ENCODE peak calls at places on chromosomes 5 and 9, in eight cellular contexts. One of them, this sample, is unnamed.

GRCh38 chr5:7324919-7325318 is 71.0 kb upstream of the ADCY2 start:
- DNase-seq in activated CD8-positive, alpha-beta memory T cell treated with anti-CD3 and anti-CD28 coated beads for 1 hour: no peak
- DNase-seq in T1000: no peak
- DNase-seq in A549: no peak
- DNase-seq in H7: no peak
- DNase-seq in activated T-cell treated with anti-CD3 and anti-CD28 coated beads for 48 hours: no peak
- DNase-seq in OCI-M1: no peak
- DNase-seq in NCI-H1417: no peak
- DNase-seq in this sample: no peak

GRCh38 chr9:136345281-136346156 is 18.0 kb downstream of the DNLZ start:
- DNase-seq in activated CD8-positive, alpha-beta memory T cell treated with anti-CD3 and anti-CD28 coated beads for 1 hour: no peak
- DNase-seq in T1000: no peak
- DNase-seq in A549: peak
- DNase-seq in H7: peak
- DNase-seq in activated T-cell treated with anti-CD3 and anti-CD28 coated beads for 48 hours: no peak
- DNase-seq in OCI-M1: peak
- DNase-seq in NCI-H1417: no peak
- DNase-seq in this sample: no peak

GRCh38 chr5:62575066-62575465 is 3.6 kb upstream of the LRRC70 start:
- DNase-seq in activated CD8-positive, alpha-beta memory T cell treated with anti-CD3 and anti-CD28 coated beads for 1 hour: no peak
- DNase-seq in T1000: no peak
- DNase-seq in A549: no peak
- DNase-seq in H7: no peak
- DNase-seq in activated T-cell treated with anti-CD3 and anti-CD28 coated beads for 48 hours: no peak
- DNase-seq in OCI-M1: no peak
- DNase-seq in NCI-H1417: no peak
- DNase-seq in this sample: no peak

GRCh38 chr9:123893831-123894460 is 36.0 kb downstream of the DENND1A start:
- DNase-seq in activated CD8-positive, alpha-beta memory T cell treated with anti-CD3 and anti-CD28 coated beads for 1 hour: no peak
- DNase-seq in T1000: no peak
- DNase-seq in A549: no peak
- DNase-seq in H7: no peak
- DNase-seq in activated T-cell treated with anti-CD3 and anti-CD28 coated beads for 48 hours: no peak
- DNase-seq in OCI-M1: no peak
- DNase-seq in NCI-H1417: peak
- DNase-seq in this sample: no peak

GRCh38 chr9:136725612-136726011 is 13.2 kb downstream of the DIPK1B start:
- DNase-seq in activated CD8-positive, alpha-beta memory T cell treated with anti-CD3 and anti-CD28 coated beads for 1 hour: no peak
- DNase-seq in T1000: no peak
- DNase-seq in A549: no peak
- DNase-seq in H7: no peak
- DNase-seq in activated T-cell treated with anti-CD3 and anti-CD28 coated beads for 48 hours: no peak
- DNase-seq in OCI-M1: no peak
- DNase-seq in NCI-H1417: no peak
- DNase-seq in this sample: no peak

GRCh38 chr9:127809002-127809561 is 6.4 kb downstream of the FPGS start:
- DNase-seq in activated CD8-positive, alpha-beta memory T cell treated with anti-CD3 and anti-CD28 coated beads for 1 hour: no peak
- DNase-seq in T1000: no peak
- DNase-seq in A549: no peak
- DNase-seq in H7: no peak
- DNase-seq in activated T-cell treated with anti-CD3 and anti-CD28 coated beads for 48 hours: no peak
- DNase-seq in OCI-M1: no peak
- DNase-seq in NCI-H1417: no peak
- DNase-seq in this sample: no peak

GRCh38 chr5:170434953-170435605 is 45.9 kb upstream of the KCNMB1 start:
- DNase-seq in activated CD8-positive, alpha-beta memory T cell treated with anti-CD3 and anti-CD28 coated beads for 1 hour: peak
- DNase-seq in T1000: peak
- DNase-seq in A549: peak
- DNase-seq in H7: peak
- DNase-seq in activated T-cell treated with anti-CD3 and anti-CD28 coated beads for 48 hours: peak
- DNase-seq in OCI-M1: peak
- DNase-seq in NCI-H1417: peak
- DNase-seq in this sample: peak

GRCh38 chr9:37054513-37054776 is 20.4 kb upstream of the PAX5 start:
- DNase-seq in activated CD8-positive, alpha-beta memory T cell treated with anti-CD3 and anti-CD28 coated beads for 1 hour: no peak
- DNase-seq in T1000: no peak
- DNase-seq in A549: no peak
- DNase-seq in H7: no peak
- DNase-seq in activated T-cell treated with anti-CD3 and anti-CD28 coated beads for 48 hours: no peak
- DNase-seq in OCI-M1: no peak
- DNase-seq in NCI-H1417: no peak
- DNase-seq in this sample: no peak

GRCh38 chr9:85741875-85742629 is at the start of gene AGTPBP1:
- DNase-seq in activated CD8-positive, alpha-beta memory T cell treated with anti-CD3 and anti-CD28 coated beads for 1 hour: peak
- DNase-seq in T1000: peak
- DNase-seq in A549: peak
- DNase-seq in H7: peak
- DNase-seq in activated T-cell treated with anti-CD3 and anti-CD28 coated beads for 48 hours: peak
- DNase-seq in OCI-M1: peak
- DNase-seq in NCI-H1417: peak
- DNase-seq in this sample: peak

GRCh38 chr9:96302021-96302420 is at the start of gene HSD17B3:
- DNase-seq in activated CD8-positive, alpha-beta memory T cell treated with anti-CD3 and anti-CD28 coated beads for 1 hour: no peak
- DNase-seq in T1000: no peak
- DNase-seq in A549: no peak
- DNase-seq in H7: no peak
- DNase-seq in activated T-cell treated with anti-CD3 and anti-CD28 coated beads for 48 hours: no peak
- DNase-seq in OCI-M1: no peak
- DNase-seq in NCI-H1417: no peak
- DNase-seq in this sample: no peak

GRCh38 chr5:2011481-2012411 is 129.0 kb upstream of the IRX4 start:
- DNase-seq in activated CD8-positive, alpha-beta memory T cell treated with anti-CD3 and anti-CD28 coated beads for 1 hour: no peak
- DNase-seq in T1000: no peak
- DNase-seq in A549: no peak
- DNase-seq in H7: no peak
- DNase-seq in activated T-cell treated with anti-CD3 and anti-CD28 coated beads for 48 hours: no peak
- DNase-seq in OCI-M1: no peak
- DNase-seq in NCI-H1417: no peak
- DNase-seq in this sample: no peak

GRCh38 chr9:38205279-38205678 is 136.3 kb upstream of the SHB start:
- DNase-seq in activated CD8-positive, alpha-beta memory T cell treated with anti-CD3 and anti-CD28 coated beads for 1 hour: no peak
- DNase-seq in T1000: no peak
- DNase-seq in A549: no peak
- DNase-seq in H7: no peak
- DNase-seq in activated T-cell treated with anti-CD3 and anti-CD28 coated beads for 48 hours: no peak
- DNase-seq in OCI-M1: no peak
- DNase-seq in NCI-H1417: no peak
- DNase-seq in this sample: no peak

GRCh38 chr5:105150324-105150723 is 1587.7 kb upstream of the NUDT12 start:
- DNase-seq in activated CD8-positive, alpha-beta memory T cell treated with anti-CD3 and anti-CD28 coated beads for 1 hour: no peak
- DNase-seq in T1000: no peak
- DNase-seq in A549: no peak
- DNase-seq in H7: no peak
- DNase-seq in activated T-cell treated with anti-CD3 and anti-CD28 coated beads for 48 hours: no peak
- DNase-seq in OCI-M1: no peak
- DNase-seq in NCI-H1417: peak
- DNase-seq in this sample: no peak

GRCh38 chr9:129328357-129329103 is 150.5 kb upstream of the IER5L start:
- DNase-seq in activated CD8-positive, alpha-beta memory T cell treated with anti-CD3 and anti-CD28 coated beads for 1 hour: no peak
- DNase-seq in T1000: no peak
- DNase-seq in A549: no peak
- DNase-seq in H7: no peak
- DNase-seq in activated T-cell treated with anti-CD3 and anti-CD28 coated beads for 48 hours: peak
- DNase-seq in OCI-M1: no peak
- DNase-seq in NCI-H1417: no peak
- DNase-seq in this sample: no peak

GRCh38 chr5:137086289-137086838 is 412.8 kb downstream of the SPOCK1 start:
- DNase-seq in activated CD8-positive, alpha-beta memory T cell treated with anti-CD3 and anti-CD28 coated beads for 1 hour: no peak
- DNase-seq in T1000: no peak
- DNase-seq in A549: no peak
- DNase-seq in H7: no peak
- DNase-seq in activated T-cell treated with anti-CD3 and anti-CD28 coated beads for 48 hours: no peak
- DNase-seq in OCI-M1: no peak
- DNase-seq in NCI-H1417: no peak
- DNase-seq in this sample: no peak

GRCh38 chr5:10761842-10762165 is 770 bp upstream of the DAP start:
- DNase-seq in activated CD8-positive, alpha-beta memory T cell treated with anti-CD3 and anti-CD28 coated beads for 1 hour: no peak
- DNase-seq in T1000: no peak
- DNase-seq in A549: no peak
- DNase-seq in H7: no peak
- DNase-seq in activated T-cell treated with anti-CD3 and anti-CD28 coated beads for 48 hours: no peak
- DNase-seq in OCI-M1: peak
- DNase-seq in NCI-H1417: no peak
- DNase-seq in this sample: no peak

GRCh38 chr5:27267209-27267824 is 228.9 kb upstream of the CDH9 start:
- DNase-seq in activated CD8-positive, alpha-beta memory T cell treated with anti-CD3 and anti-CD28 coated beads for 1 hour: no peak
- DNase-seq in T1000: no peak
- DNase-seq in A549: no peak
- DNase-seq in H7: no peak
- DNase-seq in activated T-cell treated with anti-CD3 and anti-CD28 coated beads for 48 hours: no peak
- DNase-seq in OCI-M1: no peak
- DNase-seq in NCI-H1417: no peak
- DNase-seq in this sample: no peak

GRCh38 chr5:145056805-145057204 is 778.3 kb downstream of the PRELID2 start:
- DNase-seq in activated CD8-positive, alpha-beta memory T cell treated with anti-CD3 and anti-CD28 coated beads for 1 hour: no peak
- DNase-seq in T1000: no peak
- DNase-seq in A549: no peak
- DNase-seq in H7: no peak
- DNase-seq in activated T-cell treated with anti-CD3 and anti-CD28 coated beads for 48 hours: no peak
- DNase-seq in OCI-M1: peak
- DNase-seq in NCI-H1417: no peak
- DNase-seq in this sample: no peak

GRCh38 chr9:33184947-33185346 is 17.8 kb upstream of the B4GALT1 start:
- DNase-seq in activated CD8-positive, alpha-beta memory T cell treated with anti-CD3 and anti-CD28 coated beads for 1 hour: no peak
- DNase-seq in T1000: no peak
- DNase-seq in A549: no peak
- DNase-seq in H7: no peak
- DNase-seq in activated T-cell treated with anti-CD3 and anti-CD28 coated beads for 48 hours: no peak
- DNase-seq in OCI-M1: peak
- DNase-seq in NCI-H1417: no peak
- DNase-seq in this sample: no peak

GRCh38 chr5:30749971-30750370 is 443.5 kb upstream of the CDH6 start:
- DNase-seq in activated CD8-positive, alpha-beta memory T cell treated with anti-CD3 and anti-CD28 coated beads for 1 hour: no peak
- DNase-seq in T1000: peak
- DNase-seq in A549: no peak
- DNase-seq in H7: no peak
- DNase-seq in activated T-cell treated with anti-CD3 and anti-CD28 coated beads for 48 hours: no peak
- DNase-seq in OCI-M1: no peak
- DNase-seq in NCI-H1417: no peak
- DNase-seq in this sample: no peak

GRCh38 chr9:88950341-88951141 is 40.7 kb upstream of the S1PR3 start:
- DNase-seq in activated CD8-positive, alpha-beta memory T cell treated with anti-CD3 and anti-CD28 coated beads for 1 hour: no peak
- DNase-seq in T1000: no peak
- DNase-seq in A549: peak
- DNase-seq in H7: no peak
- DNase-seq in activated T-cell treated with anti-CD3 and anti-CD28 coated beads for 48 hours: no peak
- DNase-seq in OCI-M1: no peak
- DNase-seq in NCI-H1417: no peak
- DNase-seq in this sample: no peak